ENCODE peak calls at places on chromosomes 11 and 22, in six cellular contexts. One of them, this sample, is unnamed.

GRCh38 chr11:69008774-69009440 is 4.1 kb downstream of the MRGPRF start:
- DNase-seq in left cardiac atrium: peak
- DNase-seq in astrocyte of the cerebellum: peak
- DNase-seq in NCI-H1092: no peak
- DNase-seq in kidney: peak
- DNase-seq in T-helper 1 cell: no peak
- DNase-seq in this sample: peak

GRCh38 chr22:42273855-42274451 is 3.5 kb upstream of the TCF20 start:
- DNase-seq in T-helper 1 cell: no peak
- DNase-seq in astrocyte of the cerebellum: no peak
- DNase-seq in left cardiac atrium: no peak
- DNase-seq in kidney: peak
- DNase-seq in NCI-H1092: no peak
- DNase-seq in this sample: peak

GRCh38 chr22:43455861-43456260 is 44.0 kb downstream of the MPPED1 start:
- DNase-seq in T-helper 1 cell: no peak
- DNase-seq in astrocyte of the cerebellum: no peak
- DNase-seq in kidney: no peak
- DNase-seq in left cardiac atrium: no peak
- DNase-seq in NCI-H1092: no peak
- DNase-seq in this sample: no peak

GRCh38 chr11:46388619-46389449 is 2.7 kb downstream of the CHRM4 start:
- DNase-seq in T-helper 1 cell: no peak
- DNase-seq in kidney: no peak
- DNase-seq in astrocyte of the cerebellum: no peak
- DNase-seq in left cardiac atrium: no peak
- DNase-seq in NCI-H1092: no peak
- DNase-seq in this sample: no peak

GRCh38 chr11:116984186-116984585 is 114.0 kb downstream of the SIK3 start:
- DNase-seq in T-helper 1 cell: no peak
- DNase-seq in left cardiac atrium: no peak
- DNase-seq in kidney: no peak
- DNase-seq in NCI-H1092: no peak
- DNase-seq in astrocyte of the cerebellum: no peak
- DNase-seq in this sample: no peak

GRCh38 chr22:25383892-25384291 is 164.5 kb downstream of the CRYBB2 start:
- DNase-seq in kidney: no peak
- DNase-seq in left cardiac atrium: no peak
- DNase-seq in astrocyte of the cerebellum: no peak
- DNase-seq in T-helper 1 cell: no peak
- DNase-seq in NCI-H1092: no peak
- DNase-seq in this sample: no peak

GRCh38 chr11:134471341-134472187 is 59.5 kb upstream of the B3GAT1 start:
- DNase-seq in kidney: no peak
- DNase-seq in left cardiac atrium: no peak
- DNase-seq in astrocyte of the cerebellum: no peak
- DNase-seq in NCI-H1092: no peak
- DNase-seq in T-helper 1 cell: no peak
- DNase-seq in this sample: no peak

GRCh38 chr11:2211113-2211971 is 39.7 kb upstream of the TH start:
- DNase-seq in T-helper 1 cell: no peak
- DNase-seq in astrocyte of the cerebellum: no peak
- DNase-seq in NCI-H1092: peak
- DNase-seq in kidney: peak
- DNase-seq in left cardiac atrium: peak
- DNase-seq in this sample: peak

GRCh38 chr22:36332623-36333331 is 55.0 kb downstream of the MYH9 start:
- DNase-seq in kidney: no peak
- DNase-seq in T-helper 1 cell: no peak
- DNase-seq in left cardiac atrium: no peak
- DNase-seq in NCI-H1092: no peak
- DNase-seq in astrocyte of the cerebellum: no peak
- DNase-seq in this sample: no peak

GRCh38 chr11:47284151-47284550 is 14.2 kb downstream of the MADD start:
- DNase-seq in astrocyte of the cerebellum: no peak
- DNase-seq in NCI-H1092: no peak
- DNase-seq in left cardiac atrium: no peak
- DNase-seq in T-helper 1 cell: no peak
- DNase-seq in kidney: no peak
- DNase-seq in this sample: peak

GRCh38 chr11:68373810-68374501 is 61.6 kb downstream of the LRP5 start:
- DNase-seq in astrocyte of the cerebellum: no peak
- DNase-seq in kidney: peak
- DNase-seq in NCI-H1092: no peak
- DNase-seq in T-helper 1 cell: no peak
- DNase-seq in left cardiac atrium: peak
- DNase-seq in this sample: no peak

GRCh38 chr11:22920939-22921565 is 60.8 kb upstream of the CCDC179 start:
- DNase-seq in astrocyte of the cerebellum: peak
- DNase-seq in T-helper 1 cell: no peak
- DNase-seq in NCI-H1092: peak
- DNase-seq in kidney: no peak
- DNase-seq in left cardiac atrium: no peak
- DNase-seq in this sample: no peak

GRCh38 chr22:31321421-31321820 is 24.7 kb downstream of the PATZ1 start:
- DNase-seq in left cardiac atrium: no peak
- DNase-seq in kidney: no peak
- DNase-seq in NCI-H1092: no peak
- DNase-seq in T-helper 1 cell: no peak
- DNase-seq in astrocyte of the cerebellum: no peak
- DNase-seq in this sample: no peak

GRCh38 chr22:38481871-38482332 is 14.0 kb downstream of the KDELR3 start:
- DNase-seq in kidney: peak
- DNase-seq in left cardiac atrium: no peak
- DNase-seq in NCI-H1092: no peak
- DNase-seq in astrocyte of the cerebellum: no peak
- DNase-seq in T-helper 1 cell: no peak
- DNase-seq in this sample: no peak

GRCh38 chr11:120667281-120667680 is 155.7 kb downstream of the GRIK4 start:
- DNase-seq in NCI-H1092: no peak
- DNase-seq in astrocyte of the cerebellum: no peak
- DNase-seq in left cardiac atrium: peak
- DNase-seq in T-helper 1 cell: no peak
- DNase-seq in kidney: no peak
- DNase-seq in this sample: no peak

GRCh38 chr11:114085965-114086364 is 26.5 kb downstream of the ZBTB16 start:
- DNase-seq in astrocyte of the cerebellum: no peak
- DNase-seq in NCI-H1092: peak
- DNase-seq in kidney: no peak
- DNase-seq in left cardiac atrium: no peak
- DNase-seq in T-helper 1 cell: no peak
- DNase-seq in this sample: peak

GRCh38 chr11:16860632-16861031 is 122.2 kb downstream of the C11orf58 start:
- DNase-seq in T-helper 1 cell: no peak
- DNase-seq in NCI-H1092: no peak
- DNase-seq in left cardiac atrium: no peak
- DNase-seq in kidney: no peak
- DNase-seq in astrocyte of the cerebellum: no peak
- DNase-seq in this sample: no peak

This sample was measured in sigmoid colon.